ENCODE peak calls at places on chromosomes 11 and 22, in ten cellular contexts. D is neural progenitor cell; V is Peyer's patch; G is foreskin keratinocyte; S is LNCaP clone FGC; A is CD4-positive, alpha-beta T cell; J is CD8-positive, alpha-beta T cell; Q is breast epithelium; E is adrenal gland; Z is endothelial cell. W is an unnamed sample.

GRCh38 chr22:37887610-37888378 is 18.3 kb upstream of the MICALL1 start:
- DNase-seq in V (no peak), S (peak), Q (peak), Z (peak), E (peak), A (no peak), J (no peak), D (peak), G (peak), W (no peak)

GRCh38 chr22:19764050-19764593 is 3.5 kb downstream of the TBX1 start:
- DNase-seq in E (no peak), Q (no peak), A (no peak), D (peak), S (no peak), V (no peak), J (no peak), G (no peak), Z (no peak), W (no peak)

GRCh38 chr11:110897035-110897434 is 184.8 kb upstream of the ARHGAP20 start:
- DNase-seq in S (no peak), E (no peak), J (no peak), D (no peak), Q (no peak), V (no peak), A (no peak), G (no peak), Z (no peak), W (no peak)

GRCh38 chr11:32794439-32794838 is at the start of gene CCDC73:
- DNase-seq in S (no peak), A (no peak), J (no peak), D (no peak), Z (no peak), E (no peak), Q (no peak), V (no peak), G (no peak), W (no peak)

GRCh38 chr11:115869780-115870431 is 365.7 kb upstream of the CADM1 start:
- DNase-seq in S (no peak), J (peak), E (no peak), G (peak), A (no peak), Z (peak), Q (no peak), V (no peak), D (peak), W (no peak)

GRCh38 chr22:46457502-46458488 is 79.6 kb downstream of the CELSR1 start:
- DNase-seq in S (no peak), V (no peak), E (no peak), Q (no peak), A (no peak), D (peak), Z (no peak), J (no peak), G (peak), W (no peak)

GRCh38 chr11:66851698-66852465 is 5.0 kb upstream of the LRFN4 start:
- DNase-seq in J (no peak), D (peak), S (no peak), G (no peak), Q (no peak), A (no peak), V (no peak), Z (peak), E (no peak), W (no peak)

GRCh38 chr11:94731921-94732601 is 36.1 kb upstream of the AMOTL1 start:
- DNase-seq in E (peak), V (no peak), A (no peak), J (no peak), Z (peak), G (peak), D (no peak), Q (no peak), S (no peak), W (no peak)

GRCh38 chr22:37015587-37015878 is 3.7 kb downstream of the TST start:
- DNase-seq in A (no peak), Z (no peak), E (no peak), S (no peak), V (no peak), G (no peak), D (no peak), J (no peak), Q (no peak), W (no peak)

GRCh38 chr11:40986320-40986719 is 473.1 kb downstream of the LRRC4C start:
- DNase-seq in D (no peak), Q (no peak), V (no peak), Z (no peak), A (no peak), S (no peak), J (no peak), G (peak), E (no peak), W (no peak)

GRCh38 chr11:77180346-77180745 is 52.3 kb downstream of the MYO7A start:
- DNase-seq in S (no peak), D (no peak), Q (no peak), A (no peak), V (no peak), G (no peak), Z (no peak), E (no peak), J (no peak), W (no peak)

GRCh38 chr11:75574698-75575265 is 12.7 kb downstream of the SERPINH1 start:
- DNase-seq in V (no peak), Q (no peak), E (no peak), A (no peak), G (no peak), S (no peak), J (no peak), Z (no peak), D (no peak), W (no peak)

GRCh38 chr22:19448739-19449421 is 1.4 kb upstream of the C22orf39 start:
- DNase-seq in E (no peak), V (no peak), D (peak), J (no peak), G (no peak), Z (no peak), Q (no peak), S (no peak), A (no peak), W (no peak)

GRCh38 chr11:57301711-57302423 is 22.9 kb downstream of the TNKS1BP1 start:
- DNase-seq in V (no peak), J (no peak), D (no peak), Q (no peak), E (peak), S (no peak), A (no peak), Z (no peak), G (no peak), W (no peak)

GRCh38 chr11:16252373-16252772 is 104.0 kb downstream of the SOX6 start:
- DNase-seq in V (no peak), J (no peak), Z (no peak), D (peak), Q (no peak), E (no peak), G (no peak), S (no peak), A (no peak), W (no peak)

GRCh38 chr11:59556115-59556882 is 45.0 kb downstream of the OR4D9 start:
- DNase-seq in G (peak), Z (peak), A (peak), E (peak), D (peak), J (peak), Q (no peak), V (peak), S (no peak), W (no peak)

GRCh38 chr11:34271727-34272126 is 86.1 kb downstream of the ABTB2 start:
- DNase-seq in G (no peak), J (no peak), V (no peak), A (no peak), S (peak), Z (no peak), Q (no peak), D (no peak), E (no peak), W (no peak)

GRCh38 chr11:13073119-13073981 is 64.2 kb downstream of the RASSF10 start:
- DNase-seq in G (peak), Q (no peak), V (no peak), S (no peak), J (no peak), A (no peak), E (no peak), Z (no peak), D (no peak), W (no peak)

GRCh38 chr22:30998329-30998728 is 29.3 kb downstream of the TUG1 start:
- DNase-seq in Z (no peak), A (no peak), D (no peak), V (no peak), G (no peak), S (no peak), J (no peak), Q (no peak), E (no peak), W (no peak)

GRCh38 chr11:11640152-11640551 is 18.3 kb upstream of the GALNT18 start:
- DNase-seq in D (no peak), S (no peak), Z (no peak), J (no peak), Q (no peak), G (no peak), E (no peak), A (no peak), V (no peak), W (no peak)

GRCh38 chr22:45879552-45879949 is 97.4 kb downstream of the WNT7B start:
- DNase-seq in J (no peak), V (no peak), Q (peak), A (no peak), G (no peak), Z (no peak), D (no peak), E (no peak), S (no peak), W (no peak)

GRCh38 chr11:64649304-64649703 is 58.3 kb downstream of the SLC22A12 start:
- DNase-seq in Z (peak), E (no peak), Q (no peak), A (no peak), V (no peak), D (peak), S (no peak), G (peak), J (no peak), W (no peak)

GRCh38 chr11:808427-809286 is 1.1 kb upstream of the RPLP2 start:
- DNase-seq in J (no peak), D (no peak), S (no peak), A (peak), E (no peak), V (no peak), G (no peak), Z (no peak), Q (no peak), W (no peak)

GRCh38 chr11:117356126-117356761 is 28.6 kb downstream of the CEP164 start:
- DNase-seq in J (no peak), E (no peak), G (no peak), Q (no peak), S (no peak), A (no peak), D (no peak), V (no peak), Z (no peak), W (no peak)

GRCh38 chr22:45224988-45225731 is 15.5 kb downstream of the KIAA0930 start:
- DNase-seq in J (no peak), G (no peak), D (no peak), V (no peak), A (no peak), Q (no peak), Z (no peak), E (no peak), S (no peak), W (no peak)

GRCh38 chr22:44325718-44326548 is 13.2 kb upstream of the SHISAL1 start:
- DNase-seq in E (no peak), Z (no peak), A (no peak), V (no peak), D (peak), G (no peak), S (no peak), J (no peak), Q (no peak), W (no peak)

GRCh38 chr11:61148016-61148640 is 13.1 kb downstream of the VPS37C start:
- DNase-seq in V (no peak), A (no peak), E (no peak), S (no peak), D (peak), Z (no peak), J (no peak), Q (no peak), G (no peak), W (no peak)

GRCh38 chr11:110478410-110478809 is 48.7 kb downstream of the FDX1 start:
- DNase-seq in A (no peak), S (no peak), D (peak), Z (peak), G (no peak), V (no peak), E (no peak), Q (no peak), J (no peak), W (no peak)

GRCh38 chr22:38696606-38697005 is 4.1 kb downstream of the JOSD1 start:
- DNase-seq in J (peak), Z (no peak), S (no peak), D (no peak), G (peak), Q (peak), A (peak), E (no peak), V (peak), W (no peak)

GRCh38 chr11:96006016-96006415 is 82.1 kb upstream of the MTMR2 start:
- DNase-seq in A (no peak), S (no peak), G (no peak), D (no peak), Z (no peak), E (no peak), J (no peak), Q (no peak), V (no peak), W (no peak)

GRCh38 chr11:92423133-92423532 is 198.5 kb downstream of the FAT3 start:
- DNase-seq in G (no peak), V (no peak), E (no peak), J (no peak), Q (no peak), A (no peak), Z (no peak), D (no peak), S (no peak), W (no peak)

GRCh38 chr11:42620796-42621195 is 691.0 kb upstream of the API5 start:
- DNase-seq in G (peak), Z (no peak), J (no peak), D (no peak), S (no peak), V (no peak), A (no peak), Q (no peak), E (no peak), W (no peak)

GRCh38 chr11:61551630-61552029 is 29.2 kb downstream of the SYT7 start:
- DNase-seq in A (no peak), Q (no peak), J (no peak), V (no peak), D (no peak), E (peak), G (no peak), Z (no peak), S (no peak), W (no peak)

GRCh38 chr11:59185412-59185811 is 13.5 kb downstream of the DTX4 start:
- DNase-seq in E (no peak), A (no peak), J (no peak), Q (no peak), S (no peak), Z (no peak), D (no peak), G (no peak), V (no peak), W (no peak)

GRCh38 chr11:98732947-98733346 is 287.8 kb upstream of the CNTN5 start:
- DNase-seq in D (no peak), V (no peak), Q (no peak), S (no peak), E (no peak), Z (no peak), G (peak), J (no peak), A (no peak), W (no peak)

GRCh38 chr22:46866591-46866990 is 104.1 kb downstream of the TBC1D22A start:
- DNase-seq in S (no peak), A (no peak), G (peak), Q (no peak), Z (no peak), V (peak), D (no peak), E (peak), J (no peak), W (no peak)

GRCh38 chr22:36565686-36566085 is 36.7 kb upstream of the EIF3D start:
- DNase-seq in G (no peak), D (no peak), J (no peak), Z (no peak), Q (no peak), A (no peak), V (no peak), E (no peak), S (no peak), W (no peak)

GRCh38 chr11:134504146-134504905 is 92.3 kb upstream of the B3GAT1 start:
- DNase-seq in G (no peak), D (peak), E (no peak), A (no peak), J (no peak), S (no peak), Z (no peak), Q (peak), V (peak), W (no peak)

DNA sequence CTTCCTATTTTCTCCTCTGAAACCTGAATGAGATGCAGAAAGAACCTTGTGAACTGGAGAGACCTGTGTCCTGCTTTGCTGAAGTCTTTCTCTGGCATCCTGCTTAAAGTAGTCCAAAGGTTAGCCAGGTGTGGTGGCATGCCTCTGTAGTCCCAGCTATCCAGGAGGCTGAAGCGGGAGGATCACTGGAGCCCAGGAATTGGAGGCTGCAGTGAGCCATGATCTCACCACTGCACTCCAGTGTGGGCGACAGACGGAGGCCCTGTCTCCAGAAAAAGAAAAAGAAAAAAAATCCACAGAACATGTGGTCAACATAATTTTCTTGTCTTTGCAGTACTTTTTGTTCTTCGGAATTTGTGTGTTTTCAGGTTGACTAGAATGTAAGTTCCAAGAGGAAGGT is 2.3 kb upstream of the KREMEN1 start:
- DNase-seq in S (no peak), A (no peak), J (no peak), Z (no peak), G (no peak), Q (no peak), D (no peak), V (no peak), E (no peak), W (no peak)
- TF ChIP-seq CTCF in S (no peak), A (no peak), J (no peak), Z (no peak), G (no peak), Q (no peak), D (no peak), V (no peak), E (no peak), W (no peak)

DNA sequence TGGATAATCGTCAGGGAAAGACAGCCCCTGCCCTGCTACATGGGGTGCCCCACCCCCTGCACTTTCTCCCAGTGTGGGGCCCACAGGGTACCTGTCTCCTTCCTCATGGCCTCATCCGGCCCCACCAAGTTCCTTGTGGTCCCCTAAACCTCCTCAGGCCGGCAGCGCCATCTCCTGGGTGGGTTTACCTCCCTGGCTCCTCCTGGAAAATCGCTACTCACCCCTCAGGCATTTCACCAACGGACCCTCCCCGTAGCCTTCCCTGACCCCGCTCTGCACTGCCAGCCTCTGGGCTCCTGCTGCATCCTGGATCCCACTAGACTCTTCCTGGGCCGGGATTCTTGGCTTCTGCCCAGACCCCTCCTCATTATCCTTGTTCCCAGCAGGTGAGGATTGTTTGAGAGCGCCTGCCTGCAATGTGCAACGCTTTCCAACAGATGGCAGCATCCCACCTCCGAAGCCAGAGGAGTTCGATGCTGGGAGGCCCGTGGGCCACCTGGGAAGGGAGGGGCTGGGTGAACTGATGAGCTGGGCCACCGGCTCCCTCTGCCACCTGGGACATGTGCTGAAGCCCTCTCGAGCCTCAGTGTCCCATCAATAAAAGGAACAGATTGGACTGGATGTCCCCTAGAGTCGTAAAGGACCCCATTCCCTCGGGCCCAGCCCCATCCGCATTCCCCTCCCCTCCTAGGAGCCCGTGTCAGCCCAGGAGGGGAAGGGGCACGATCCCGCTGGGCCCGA is 44.2 kb upstream of the TTLL12 start:
- DNase-seq in Z (peak), Q (no peak), G (peak), D (peak), V (peak), S (peak), E (peak), J (peak), A (peak), W (peak)
- TF ChIP-seq CTCF in Z (peak), Q (peak), G (peak), D (peak), V (peak), S (peak), E (peak), J (peak), A (peak), W (no peak)

GRCh38 chr11:3058753-3059664 is 1.8 kb upstream of the CARS1 start:
- DNase-seq in A (no peak), V (no peak), S (no peak), J (no peak), E (no peak), D (no peak), Z (no peak), Q (no peak), G (peak), W (no peak)
- TF ChIP-seq CTCF in A (no peak), V (no peak), S (no peak), J (no peak), E (no peak), D (no peak), Z (no peak), Q (no peak), G (no peak), W (no peak)

GRCh38 chr22:17007852-17008731 is at the start of gene GAB4:
- DNase-seq in V (no peak), Q (no peak), Z (no peak), S (no peak), A (no peak), J (no peak), G (no peak), D (no peak), E (no peak), W (no peak)

GRCh38 chr22:17012267-17012666 is 4.2 kb upstream of the GAB4 start:
- DNase-seq in E (no peak), S (no peak), V (no peak), J (no peak), A (no peak), Z (no peak), G (no peak), Q (no peak), D (no peak), W (no peak)

GRCh38 chr22:17013396-17014100 is 5.5 kb upstream of the GAB4 start:
- DNase-seq in E (no peak), S (no peak), Z (no peak), V (no peak), G (peak), D (no peak), A (no peak), J (no peak), Q (no peak), W (no peak)

GRCh38 chr22:17007257-17007656 is 765 bp downstream of the GAB4 start:
- DNase-seq in Z (no peak), Q (no peak), J (no peak), D (no peak), E (no peak), A (no peak), V (no peak), G (no peak), S (no peak), W (no peak)

GRCh38 chr22:17009640-17010291 is 1.7 kb upstream of the GAB4 start:
- DNase-seq in S (no peak), G (no peak), E (no peak), Q (no peak), J (no peak), A (no peak), Z (no peak), V (no peak), D (no peak), W (no peak)
- TF ChIP-seq CTCF in S (no peak), G (no peak), E (no peak), Q (no peak), J (no peak), A (no peak), Z (no peak), V (no peak), D (peak), W (no peak)

GRCh38 chr11:68896171-68896959 is 7.3 kb downstream of the MRPL21 start:
- DNase-seq in D (no peak), E (no peak), Z (no peak), J (no peak), S (no peak), A (no peak), G (no peak), V (no peak), Q (no peak), W (no peak)
- TF ChIP-seq CTCF in D (no peak), E (no peak), Z (no peak), J (no peak), S (no peak), A (no peak), G (no peak), V (no peak), Q (no peak), W (no peak)

DNA sequence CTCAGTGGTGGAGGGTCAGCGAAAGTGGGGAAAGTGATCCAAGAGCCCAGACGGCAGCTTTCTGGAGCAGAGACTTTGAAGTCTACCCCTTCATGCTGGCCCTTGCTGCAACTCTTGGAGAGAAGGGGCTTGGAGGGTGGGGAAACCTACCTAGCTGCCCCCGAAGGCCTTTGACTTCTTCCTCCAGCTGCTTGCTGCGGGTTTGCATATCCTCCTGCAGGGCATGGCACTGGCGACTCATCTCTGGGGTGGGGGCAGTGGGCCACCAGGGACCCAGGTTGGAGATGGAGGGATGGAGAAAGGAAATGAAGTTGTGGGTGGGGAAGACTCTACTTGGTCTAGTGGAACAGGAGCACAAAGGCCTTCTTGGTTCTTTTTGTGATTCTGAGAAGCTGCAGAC is 7.7 kb downstream of the NHERF4 start:
- DNase-seq in S (no peak), J (no peak), Z (no peak), A (no peak), E (no peak), Q (no peak), G (no peak), D (no peak), V (no peak), W (no peak)
- TF ChIP-seq CTCF in S (no peak), J (no peak), Z (no peak), A (no peak), E (no peak), Q (no peak), G (no peak), D (no peak), V (no peak), W (no peak)

W was measured in omental fat pad.